ENCODE peak calls at places on chromosomes 1 and 21, in nine cellular contexts. T, L, Q, Z, W, H, E, R and X are unnamed samples.

GRCh38 chr1:54934869-54935268 is 45.6 kb upstream of the TMEM61 start:
- DNase-seq in Z (no peak), E (no peak), H (no peak), T (no peak), R (peak; percentile 94), L (no peak), W (peak; percentile 85), Q (peak; percentile 95), X (peak; percentile 86)

GRCh38 chr1:235056937-235057336 is 71.7 kb downstream of the TOMM20 start:
- DNase-seq in L (no peak), E (no peak), Z (no peak), Q (no peak), W (no peak), T (no peak), H (peak; percentile 53), R (no peak), X (peak; percentile 42)

GRCh38 chr1:77847621-77848080 is 40.8 kb upstream of the NEXN start:
- DNase-seq in T (no peak), L (no peak), E (peak; percentile 31), R (no peak), Q (no peak), Z (no peak), W (no peak), H (no peak), X (no peak)

GRCh38 chr1:218371927-218372672 is 27.0 kb downstream of the TGFB2 start:
- DNase-seq in E (no peak), L (no peak), R (no peak), Z (no peak), Q (peak; percentile 70), T (no peak), H (no peak), W (no peak), X (peak; percentile 75)

GRCh38 chr21:36751383-36751782 is 52.5 kb downstream of the SIM2 start:
- DNase-seq in E (no peak), H (no peak), T (no peak), L (no peak), Q (no peak), W (no peak), R (no peak), Z (no peak), X (no peak)

GRCh38 chr1:54805981-54806381 is 4.9 kb upstream of the TTC22 start:
- DNase-seq in L (peak; percentile 1), E (no peak), R (no peak), T (peak; percentile 27), Z (no peak), Q (no peak), H (no peak), W (no peak), X (no peak)

GRCh38 chr1:157944666-157945280 is 48.7 kb upstream of the KIRREL1 start:
- DNase-seq in E (no peak), T (no peak), L (no peak), Q (no peak), Z (no peak), H (no peak), R (no peak), W (no peak), X (no peak)

GRCh38 chr1:239833709-239834108 is 258.0 kb upstream of the FMN2 start:
- DNase-seq in L (no peak), Q (no peak), Z (no peak), T (no peak), W (no peak), E (no peak), H (no peak), R (no peak), X (no peak)

GRCh38 chr1:179820216-179820970 is 57.2 kb downstream of the TOR1AIP2 start:
- DNase-seq in R (no peak), Q (no peak), L (no peak), E (no peak), W (no peak), T (no peak), H (no peak), Z (no peak), X (no peak)

GRCh38 chr21:16180613-16181012 is 450.8 kb downstream of the USP25 start:
- DNase-seq in L (no peak), Z (no peak), R (no peak), W (no peak), T (no peak), Q (no peak), E (no peak), H (no peak), X (no peak)

GRCh38 chr21:42314616-42315295 is 453 bp downstream of the TFF3 start:
- DNase-seq in E (no peak), W (no peak), T (no peak), R (no peak), Z (no peak), H (no peak), Q (no peak), L (no peak), X (no peak)
- H3K4me3 ChIP-seq in E (no peak overlapping the region), W (no peak overlapping the region), T (no peak overlapping the region), R (no peak overlapping the region), Z (peak overlapping the region; percentile 21), H (no peak overlapping the region), Q (no peak overlapping the region), L (peak overlapping the region; percentile 45), X (no peak overlapping the region)

GRCh38 chr1:112508242-112509004 is at the start of gene WNT2B:
- DNase-seq in E (peak; percentile 39), Z (no peak), W (no peak), Q (no peak), R (no peak), T (no peak), H (peak; percentile 87), L (peak; percentile 35), X (no peak)
- TF ChIP-seq CTCF in E (peak; percentile 2), Z (no peak), W (no peak), Q (no peak), R (no peak), T (no peak), H (no peak), L (no peak), X (no peak)

GRCh38 chr1:153387001-153387400 is 3.9 kb downstream of the S100A8 start:
- DNase-seq in E (no peak), T (no peak), Q (no peak), L (no peak), Z (no peak), H (no peak), R (no peak), W (no peak), X (no peak)
- H3K4me3 ChIP-seq in E (no peak overlapping the region), T (no peak overlapping the region), Q (no peak overlapping the region), L (no peak overlapping the region), Z (no peak overlapping the region), H (no peak overlapping the region), R (no peak overlapping the region), W (no peak overlapping the region), X (no peak overlapping the region)

GRCh38 chr21:31347435-31348032 is 3.5 kb upstream of the TIAM1 start:
- DNase-seq in H (peak; percentile 22), E (no peak), Z (no peak), Q (no peak), T (no peak), W (peak; percentile 14), R (no peak), L (no peak), X (peak; percentile 62)
- TF ChIP-seq CTCF in H (peak; percentile 52), E (no peak), Z (no peak), Q (peak; percentile 66), T (peak; percentile 32), W (no peak), R (peak; percentile 48), L (no peak), X (peak; percentile 57)

GRCh38 chr1:200267458-200267857 is 142.4 kb downstream of the ZNF281 start:
- DNase-seq in W (no peak), Q (no peak), R (no peak), Z (no peak), L (no peak), T (no peak), E (no peak), H (no peak), X (no peak)

GRCh38 chr1:200266871-200267270 is 143.0 kb downstream of the ZNF281 start:
- DNase-seq in E (no peak), R (no peak), W (no peak), L (no peak), Z (no peak), T (no peak), Q (no peak), H (no peak), X (no peak)

GRCh38 chr1:200260587-200261335 is 149.1 kb downstream of the ZNF281 start:
- DNase-seq in W (no peak), L (no peak), H (no peak), Z (no peak), E (no peak), R (peak; percentile 57), Q (no peak), T (no peak), X (no peak)

GRCh38 chr1:200262326-200262965 is 147.4 kb downstream of the ZNF281 start:
- DNase-seq in Q (no peak), L (no peak), T (no peak), Z (no peak), H (no peak), R (no peak), E (peak; percentile 86), W (no peak), X (no peak)

GRCh38 chr1:200263203-200263602 is 146.6 kb downstream of the ZNF281 start:
- DNase-seq in Z (no peak), Q (no peak), L (no peak), H (no peak), W (no peak), T (no peak), E (no peak), R (no peak), X (no peak)
- H3K4me3 ChIP-seq in Z (no peak overlapping the region), Q (no peak overlapping the region), L (no peak overlapping the region), H (no peak overlapping the region), W (no peak overlapping the region), T (no peak overlapping the region), E (no peak overlapping the region), R (no peak overlapping the region), X (no peak overlapping the region)

GRCh38 chr1:176843352-176844297 is 320.9 kb downstream of the ASTN1 start:
- DNase-seq in W (peak; percentile 7), H (peak; percentile 19), Z (no peak), E (peak; percentile 36), T (no peak), R (peak; percentile 43), L (no peak), Q (peak; percentile 32), X (peak; percentile 68)
- TF ChIP-seq CTCF in W (peak; percentile 27), H (peak; percentile 87), Z (no peak), E (peak; percentile 26), T (peak; percentile 44), R (peak; percentile 50), L (no peak), Q (peak; percentile 54), X (peak; percentile 60)

GRCh38 chr1:226679853-226680516 is 59.1 kb downstream of the ITPKB start:
- DNase-seq in Q (peak; percentile 70), R (no peak), T (peak; percentile 90), E (peak; percentile 49), H (peak; percentile 77), L (peak; percentile 93), W (peak; percentile 47), Z (no peak), X (peak; percentile 60)
- H3K4me3 ChIP-seq in Q (peak overlapping the region; percentile 61), R (peak overlapping the region; percentile 37), T (peak overlapping the region; percentile 16), E (peak overlapping the region; percentile 54), H (peak overlapping the region; percentile 31), L (peak overlapping the region; percentile 41), W (peak overlapping the region; percentile 44), Z (peak overlapping the region; percentile 62), X (peak overlapping the region; percentile 48)

DNA sequence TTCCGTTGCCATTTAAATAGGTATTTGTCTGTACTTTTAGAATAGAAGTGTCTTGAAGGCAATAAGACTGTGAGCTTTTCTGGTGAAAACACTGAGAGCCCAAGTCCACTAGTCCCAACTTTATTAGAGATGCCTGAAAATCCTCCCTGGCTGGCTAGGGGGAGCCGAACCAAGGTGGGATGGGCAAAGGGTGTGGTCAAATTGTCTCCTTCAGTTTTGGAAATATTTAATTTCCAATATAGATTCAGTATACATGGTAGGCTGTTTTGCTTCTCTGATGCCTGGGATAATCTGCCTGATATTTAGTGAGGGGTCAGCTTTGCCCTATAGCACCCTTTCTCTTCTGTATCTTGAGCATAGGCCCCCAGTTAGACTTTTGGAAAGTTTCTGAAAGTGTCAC is 3.5 kb downstream of the ROR1 start:
- DNase-seq in E (no peak), H (no peak), Q (no peak), W (no peak), T (no peak), R (no peak), Z (no peak), L (no peak), X (peak; percentile 16)
- TF ChIP-seq CTCF in E (no peak), H (no peak), Q (no peak), W (peak; percentile 6), T (no peak), R (peak; percentile 12), Z (no peak), L (no peak), X (peak; percentile 34)